ENCODE peak calls at places on chromosomes 16 and 17, in five cellular contexts. One of them, this sample, is unnamed.

GRCh38 chr17:14019186-14019956 is 49.9 kb upstream of the COX10 start:
- DNase-seq in neural progenitor cell: no peak
- DNase-seq in transverse colon: no peak
- DNase-seq in cardiac muscle cell: peak; percentile 66
- DNase-seq in H9: no peak
- DNase-seq in this sample: no peak

GRCh38 chr16:11977206-11978041 is 890 bp downstream of the SNX29 start:
- DNase-seq in neural progenitor cell: peak; percentile 35
- DNase-seq in transverse colon: peak; percentile 24
- DNase-seq in cardiac muscle cell: peak; percentile 76
- DNase-seq in H9: no peak
- DNase-seq in this sample: peak; percentile 55

GRCh38 chr17:5558815-5559785 is 25.2 kb downstream of the NLRP1 start:
- DNase-seq in neural progenitor cell: no peak
- DNase-seq in transverse colon: no peak
- DNase-seq in cardiac muscle cell: no peak
- DNase-seq in H9: no peak
- DNase-seq in this sample: no peak

GRCh38 chr16:88905563-88905962 is 39.1 kb upstream of the PABPN1L start:
- DNase-seq in neural progenitor cell: peak; percentile 79
- DNase-seq in transverse colon: no peak
- DNase-seq in cardiac muscle cell: no peak
- DNase-seq in H9: peak; percentile 76
- DNase-seq in this sample: no peak

GRCh38 chr16:1543085-1543896 is 9.8 kb downstream of the TMEM204 start:
- DNase-seq in neural progenitor cell: peak; percentile 17
- DNase-seq in transverse colon: peak; percentile 43
- DNase-seq in cardiac muscle cell: peak; percentile 87
- DNase-seq in H9: peak; percentile 51
- DNase-seq in this sample: no peak

GRCh38 chr17:33124871-33125551 is 133.4 kb downstream of the SPACA3 start:
- DNase-seq in neural progenitor cell: no peak
- DNase-seq in transverse colon: no peak
- DNase-seq in cardiac muscle cell: no peak
- DNase-seq in H9: no peak
- DNase-seq in this sample: no peak

GRCh38 chr17:79258843-79259242 is 184.2 kb downstream of the ENGASE start:
- DNase-seq in neural progenitor cell: no peak
- DNase-seq in transverse colon: no peak
- DNase-seq in cardiac muscle cell: no peak
- DNase-seq in H9: no peak
- DNase-seq in this sample: no peak

GRCh38 chr16:55222436-55222835 is 101.6 kb upstream of the IRX6 start:
- DNase-seq in neural progenitor cell: no peak
- DNase-seq in transverse colon: no peak
- DNase-seq in cardiac muscle cell: no peak
- DNase-seq in H9: no peak
- DNase-seq in this sample: no peak

GRCh38 chr17:28706471-28707338 is 5.0 kb downstream of the PROCA1 start:
- DNase-seq in neural progenitor cell: no peak
- DNase-seq in transverse colon: no peak
- DNase-seq in cardiac muscle cell: no peak
- DNase-seq in H9: no peak
- DNase-seq in this sample: no peak

GRCh38 chr16:12160249-12160648 is 183.7 kb downstream of the SNX29 start:
- DNase-seq in neural progenitor cell: no peak
- DNase-seq in transverse colon: no peak
- DNase-seq in cardiac muscle cell: peak; percentile 28
- DNase-seq in H9: no peak
- DNase-seq in this sample: no peak

GRCh38 chr16:13970708-13971422 is 50.9 kb downstream of the ERCC4 start:
- DNase-seq in neural progenitor cell: no peak
- DNase-seq in transverse colon: no peak
- DNase-seq in cardiac muscle cell: no peak
- DNase-seq in H9: no peak
- DNase-seq in this sample: no peak

GRCh38 chr17:77884019-77884418 is 74.5 kb upstream of the TNRC6C start:
- DNase-seq in neural progenitor cell: peak; percentile 90
- DNase-seq in transverse colon: no peak
- DNase-seq in cardiac muscle cell: peak; percentile 29
- DNase-seq in H9: peak; percentile 75
- DNase-seq in this sample: no peak

GRCh38 chr17:11002417-11002816 is 164.5 kb upstream of the PIRT start:
- DNase-seq in neural progenitor cell: no peak
- DNase-seq in transverse colon: no peak
- DNase-seq in cardiac muscle cell: no peak
- DNase-seq in H9: no peak
- DNase-seq in this sample: no peak

GRCh38 chr17:82923366-82924113 is 83.7 kb upstream of the ZNF750 start:
- DNase-seq in neural progenitor cell: no peak
- DNase-seq in transverse colon: no peak
- DNase-seq in cardiac muscle cell: no peak
- DNase-seq in H9: no peak
- DNase-seq in this sample: no peak

GRCh38 chr16:383326-384020 is 1.7 kb upstream of the PGAP6 start:
- DNase-seq in neural progenitor cell: peak; percentile 67
- DNase-seq in transverse colon: peak; percentile 82
- DNase-seq in cardiac muscle cell: no peak
- DNase-seq in H9: peak; percentile 91
- DNase-seq in this sample: no peak

GRCh38 chr16:3591991-3592390 is 14.8 kb upstream of the NLRC3 start:
- DNase-seq in neural progenitor cell: no peak
- DNase-seq in transverse colon: no peak
- DNase-seq in cardiac muscle cell: no peak
- DNase-seq in H9: no peak
- DNase-seq in this sample: no peak

GRCh38 chr16:35452471-35452870 is 1993.1 kb downstream of the TP53TG3F start:
- DNase-seq in neural progenitor cell: no peak
- DNase-seq in transverse colon: no peak
- DNase-seq in cardiac muscle cell: no peak
- DNase-seq in H9: no peak
- DNase-seq in this sample: no peak

GRCh38 chr16:68247400-68247799 is 2.2 kb downstream of the PLA2G15 start:
- DNase-seq in neural progenitor cell: no peak
- DNase-seq in transverse colon: no peak
- DNase-seq in cardiac muscle cell: no peak
- DNase-seq in H9: no peak
- DNase-seq in this sample: no peak

GRCh38 chr17:47808036-47808829 is 13.4 kb downstream of the OSBPL7 start:
- DNase-seq in neural progenitor cell: no peak
- DNase-seq in transverse colon: no peak
- DNase-seq in cardiac muscle cell: no peak
- DNase-seq in H9: peak; percentile 20
- DNase-seq in this sample: no peak

GRCh38 chr16:55464375-55464774 is 14.6 kb upstream of the MMP2 start:
- DNase-seq in neural progenitor cell: no peak
- DNase-seq in transverse colon: no peak
- DNase-seq in cardiac muscle cell: no peak
- DNase-seq in H9: no peak
- DNase-seq in this sample: no peak

GRCh38 chr16:57000271-57001025 is 11.1 kb downstream of the NLRC5 start:
- DNase-seq in neural progenitor cell: no peak
- DNase-seq in transverse colon: peak; percentile 36
- DNase-seq in cardiac muscle cell: peak; percentile 83
- DNase-seq in H9: no peak
- DNase-seq in this sample: peak; percentile 93

GRCh38 chr16:63672493-63672892 is 1449.4 kb downstream of the CDH11 start:
- DNase-seq in neural progenitor cell: no peak
- DNase-seq in transverse colon: no peak
- DNase-seq in cardiac muscle cell: no peak
- DNase-seq in H9: no peak
- DNase-seq in this sample: no peak

DNA sequence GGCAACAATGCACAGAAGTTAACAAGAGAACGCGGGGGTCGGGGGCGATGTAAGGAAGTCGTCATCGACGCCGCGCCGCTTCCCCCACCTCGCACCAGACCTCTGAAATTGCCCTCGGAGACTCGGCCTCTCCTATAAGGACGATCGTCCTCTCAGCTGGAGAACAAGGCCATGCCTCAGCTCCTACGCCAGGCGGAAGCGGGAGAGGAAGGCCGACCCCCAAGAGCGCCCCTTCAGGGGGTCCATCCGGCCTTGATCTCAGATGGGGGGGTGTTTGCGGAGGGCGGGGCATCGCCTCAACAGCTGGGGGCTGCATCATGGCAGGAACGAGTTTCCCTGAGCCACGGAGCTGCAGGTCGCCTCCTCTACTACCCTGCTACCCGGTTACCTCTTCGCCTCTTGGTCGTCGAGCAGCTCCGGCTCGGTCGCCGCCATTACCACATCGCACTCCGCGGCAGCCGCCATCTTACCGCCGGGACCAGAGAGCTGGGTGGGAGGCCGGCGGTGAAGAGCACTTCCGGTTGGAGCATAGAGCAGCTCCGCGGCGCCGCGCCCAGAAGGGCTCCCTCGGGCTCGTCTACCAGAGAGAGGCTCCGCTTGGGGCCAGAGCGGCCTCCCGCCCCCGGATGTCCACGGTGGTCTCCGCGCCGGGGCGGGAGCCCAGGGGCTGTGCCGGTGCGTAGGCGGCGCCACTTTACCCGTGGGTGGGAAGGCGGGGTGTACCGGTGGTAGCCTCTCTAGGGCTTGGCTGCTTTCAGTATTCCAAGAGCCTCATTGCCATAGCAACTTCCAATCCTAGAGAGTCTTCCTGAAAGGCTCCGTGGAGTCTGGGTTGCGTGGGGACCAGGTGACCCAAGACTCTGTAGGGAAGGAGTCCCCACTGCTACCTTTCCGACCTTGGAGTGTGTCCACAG is at the start of gene DNAJC7:
- DNase-seq in neural progenitor cell: peak; percentile 97
- DNase-seq in transverse colon: peak; percentile 91
- DNase-seq in cardiac muscle cell: peak; percentile 94
- DNase-seq in H9: peak; percentile 96
- DNase-seq in this sample: peak; percentile 92
- H3K4me1 ChIP-seq in neural progenitor cell: peaks cover 18% of the 10 kb centered on the region
- H3K4me1 ChIP-seq in transverse colon: peaks cover 28% of the 10 kb centered on the region
- H3K4me1 ChIP-seq in cardiac muscle cell: peaks cover 13% of the 10 kb centered on the region
- H3K4me1 ChIP-seq in H9: peaks cover 8% of the 10 kb centered on the region
- H3K4me1 ChIP-seq in this sample: peaks cover 20% of the 10 kb centered on the region

GRCh38 chr16:17417740-17418139 is 53.0 kb downstream of the XYLT1 start:
- DNase-seq in neural progenitor cell: no peak
- DNase-seq in transverse colon: peak; percentile 21
- DNase-seq in cardiac muscle cell: no peak
- DNase-seq in H9: no peak
- DNase-seq in this sample: no peak

GRCh38 chr16:17419266-17419665 is 51.5 kb downstream of the XYLT1 start:
- DNase-seq in neural progenitor cell: no peak
- DNase-seq in transverse colon: no peak
- DNase-seq in cardiac muscle cell: no peak
- DNase-seq in H9: no peak
- DNase-seq in this sample: no peak

GRCh38 chr16:17414421-17414820 is 56.3 kb downstream of the XYLT1 start:
- DNase-seq in neural progenitor cell: no peak
- DNase-seq in transverse colon: peak; percentile 14
- DNase-seq in cardiac muscle cell: no peak
- DNase-seq in H9: no peak
- DNase-seq in this sample: no peak

GRCh38 chr16:17414916-17415315 is 55.8 kb downstream of the XYLT1 start:
- DNase-seq in neural progenitor cell: no peak
- DNase-seq in transverse colon: no peak
- DNase-seq in cardiac muscle cell: no peak
- DNase-seq in H9: no peak
- DNase-seq in this sample: no peak

DNA sequence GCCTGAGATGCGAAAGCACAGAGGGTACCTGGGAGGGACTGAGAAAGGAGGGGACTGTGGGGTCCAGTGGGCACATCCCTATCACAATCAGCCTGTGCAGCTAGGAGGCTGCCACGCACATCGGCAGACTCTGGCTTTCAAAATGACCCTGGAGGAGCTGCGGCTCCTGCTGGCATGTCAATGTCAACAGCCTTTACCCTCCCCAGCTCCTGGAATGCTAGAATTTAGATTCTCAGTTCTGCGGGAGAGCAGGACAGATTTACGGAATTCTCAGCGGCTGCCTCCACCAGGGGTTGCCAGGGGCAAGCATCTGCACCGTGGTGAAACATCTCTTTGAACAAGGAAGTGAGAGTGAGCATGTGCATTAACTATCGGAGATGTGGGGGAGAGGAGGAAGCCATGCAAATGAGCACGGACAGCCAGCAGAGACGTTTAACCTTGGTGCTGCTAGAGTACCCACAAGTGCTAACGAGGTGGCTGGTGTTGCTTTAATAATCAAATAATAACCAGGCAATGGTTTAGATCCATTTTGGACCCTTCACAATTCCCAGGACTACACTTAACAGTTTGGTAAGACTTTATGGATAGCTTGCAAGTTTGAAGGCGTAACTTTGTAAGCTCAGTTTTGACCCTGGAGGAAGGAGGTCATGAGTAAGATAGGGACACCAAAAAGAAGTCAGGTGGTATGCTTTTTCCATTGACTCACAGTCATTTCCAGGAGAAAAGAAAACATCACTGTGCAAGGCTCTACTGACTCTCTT is 54.1 kb downstream of the XYLT1 start:
- DNase-seq in neural progenitor cell: no peak
- DNase-seq in transverse colon: peak; percentile 60
- DNase-seq in cardiac muscle cell: peak; percentile 40
- DNase-seq in H9: peak; percentile 56
- DNase-seq in this sample: peak; percentile 62
- H3K4me1 ChIP-seq in neural progenitor cell: peaks cover 20% of the 10 kb centered on the region
- H3K4me1 ChIP-seq in transverse colon: peaks cover 6% of the 10 kb centered on the region
- H3K4me1 ChIP-seq in cardiac muscle cell: peaks cover 10% of the 10 kb centered on the region
- H3K4me1 ChIP-seq in H9: no peaks in the 10 kb centered on the region
- H3K4me1 ChIP-seq in this sample: peaks cover 33% of the 10 kb centered on the region

GRCh38 chr17:39794249-39794970 is 56.7 kb downstream of the GRB7 start:
- DNase-seq in neural progenitor cell: no peak
- DNase-seq in transverse colon: peak; percentile 58
- DNase-seq in cardiac muscle cell: no peak
- DNase-seq in H9: no peak
- DNase-seq in this sample: no peak
- H3K4me1 ChIP-seq in neural progenitor cell: peaks cover 16% of the 10 kb centered on the region
- H3K4me1 ChIP-seq in transverse colon: no peaks in the 10 kb centered on the region
- H3K4me1 ChIP-seq in cardiac muscle cell: peaks cover 6% of the 10 kb centered on the region
- H3K4me1 ChIP-seq in H9: no peaks in the 10 kb centered on the region
- H3K4me1 ChIP-seq in this sample: no peaks in the 10 kb centered on the region

GRCh38 chr16:17947165-17947564 is 389.4 kb downstream of the NPIPA8 start:
- DNase-seq in neural progenitor cell: no peak
- DNase-seq in transverse colon: no peak
- DNase-seq in cardiac muscle cell: no peak
- DNase-seq in H9: no peak
- DNase-seq in this sample: no peak
- H3K4me1 ChIP-seq in neural progenitor cell: peaks cover 33% of the 10 kb centered on the region
- H3K4me1 ChIP-seq in transverse colon: no peaks in the 10 kb centered on the region
- H3K4me1 ChIP-seq in cardiac muscle cell: peaks cover 10% of the 10 kb centered on the region
- H3K4me1 ChIP-seq in H9: no peaks in the 10 kb centered on the region
- H3K4me1 ChIP-seq in this sample: no peaks in the 10 kb centered on the region

GRCh38 chr16:8949536-8950418 is 13.9 kb downstream of the USP7 start:
- DNase-seq in neural progenitor cell: no peak
- DNase-seq in transverse colon: no peak
- DNase-seq in cardiac muscle cell: no peak
- DNase-seq in H9: no peak
- DNase-seq in this sample: no peak
- H3K4me1 ChIP-seq in neural progenitor cell: peaks cover 32% of the 10 kb centered on the region
- H3K4me1 ChIP-seq in transverse colon: peaks cover 58% of the 10 kb centered on the region
- H3K4me1 ChIP-seq in cardiac muscle cell: peaks cover 33% of the 10 kb centered on the region
- H3K4me1 ChIP-seq in H9: peaks cover 19% of the 10 kb centered on the region
- H3K4me1 ChIP-seq in this sample: peaks cover 12% of the 10 kb centered on the region